ENCODE peak calls at places on chromosome 14, in eight cellular contexts. One of them, this sample, is unnamed.

GRCh38 chr14:59627011-59627520 is 50.5 kb upstream of the CCDC175 start:
- DNase-seq in iPS DF 6.9: no peak
- DNase-seq in PC-3: no peak
- DNase-seq in upper lobe of right lung: no peak
- DNase-seq in neuronal stem cell: no peak
- DNase-seq in thoracic aorta: no peak
- DNase-seq in pancreas: no peak
- DNase-seq in lower lobe of right lung: no peak
- DNase-seq in this sample: no peak

GRCh38 chr14:70149766-70150165 is 39.0 kb downstream of the SLC8A3 start:
- DNase-seq in iPS DF 6.9: no peak
- DNase-seq in PC-3: no peak
- DNase-seq in upper lobe of right lung: no peak
- DNase-seq in neuronal stem cell: no peak
- DNase-seq in thoracic aorta: no peak
- DNase-seq in pancreas: no peak
- DNase-seq in lower lobe of right lung: no peak
- DNase-seq in this sample: no peak

GRCh38 chr14:31881531-31882310 is 195.4 kb upstream of the ARHGAP5 start:
- DNase-seq in iPS DF 6.9: no peak
- DNase-seq in PC-3: peak; percentile 15
- DNase-seq in upper lobe of right lung: no peak
- DNase-seq in neuronal stem cell: no peak
- DNase-seq in thoracic aorta: no peak
- DNase-seq in pancreas: no peak
- DNase-seq in lower lobe of right lung: no peak
- DNase-seq in this sample: no peak

GRCh38 chr14:77843155-77843554 is 43.2 kb downstream of the ADCK1 start:
- DNase-seq in iPS DF 6.9: no peak
- DNase-seq in PC-3: no peak
- DNase-seq in upper lobe of right lung: no peak
- DNase-seq in neuronal stem cell: no peak
- DNase-seq in thoracic aorta: no peak
- DNase-seq in pancreas: no peak
- DNase-seq in lower lobe of right lung: no peak
- DNase-seq in this sample: no peak

GRCh38 chr14:67623114-67623513 is 3.4 kb downstream of the ARG2 start:
- DNase-seq in iPS DF 6.9: no peak
- DNase-seq in PC-3: peak; percentile 57
- DNase-seq in upper lobe of right lung: no peak
- DNase-seq in neuronal stem cell: no peak
- DNase-seq in thoracic aorta: no peak
- DNase-seq in pancreas: no peak
- DNase-seq in lower lobe of right lung: no peak
- DNase-seq in this sample: no peak

GRCh38 chr14:89440997-89441909 is 24.2 kb upstream of the FOXN3 start:
- DNase-seq in iPS DF 6.9: peak; percentile 88
- DNase-seq in PC-3: no peak
- DNase-seq in upper lobe of right lung: no peak
- DNase-seq in neuronal stem cell: no peak
- DNase-seq in thoracic aorta: no peak
- DNase-seq in pancreas: no peak
- DNase-seq in lower lobe of right lung: no peak
- DNase-seq in this sample: no peak

GRCh38 chr14:22388669-22389625 is 200.1 kb downstream of the DAD1 start:
- DNase-seq in iPS DF 6.9: no peak
- DNase-seq in PC-3: peak; percentile 57
- DNase-seq in upper lobe of right lung: no peak
- DNase-seq in neuronal stem cell: no peak
- DNase-seq in thoracic aorta: no peak
- DNase-seq in pancreas: no peak
- DNase-seq in lower lobe of right lung: no peak
- DNase-seq in this sample: no peak

GRCh38 chr14:105173901-105174894 is 5.6 kb upstream of the JAG2 start:
- DNase-seq in iPS DF 6.9: no peak
- DNase-seq in PC-3: no peak
- DNase-seq in upper lobe of right lung: no peak
- DNase-seq in neuronal stem cell: no peak
- DNase-seq in thoracic aorta: no peak
- DNase-seq in pancreas: no peak
- DNase-seq in lower lobe of right lung: no peak
- DNase-seq in this sample: no peak

GRCh38 chr14:71344506-71344905 is 437.2 kb downstream of the PCNX1 start:
- DNase-seq in iPS DF 6.9: no peak
- DNase-seq in PC-3: no peak
- DNase-seq in upper lobe of right lung: no peak
- DNase-seq in neuronal stem cell: no peak
- DNase-seq in thoracic aorta: no peak
- DNase-seq in pancreas: no peak
- DNase-seq in lower lobe of right lung: no peak
- DNase-seq in this sample: no peak

GRCh38 chr14:73740921-73741326 is 26.7 kb upstream of the PNMA1 start:
- DNase-seq in iPS DF 6.9: no peak
- DNase-seq in PC-3: peak; percentile 91
- DNase-seq in upper lobe of right lung: peak; percentile 90
- DNase-seq in neuronal stem cell: no peak
- DNase-seq in thoracic aorta: no peak
- DNase-seq in pancreas: no peak
- DNase-seq in lower lobe of right lung: peak; percentile 89
- DNase-seq in this sample: peak; percentile 77

GRCh38 chr14:74488788-74489397 is 4.2 kb downstream of the NPC2 start:
- DNase-seq in iPS DF 6.9: no peak
- DNase-seq in PC-3: peak; percentile 93
- DNase-seq in upper lobe of right lung: no peak
- DNase-seq in neuronal stem cell: no peak
- DNase-seq in thoracic aorta: no peak
- DNase-seq in pancreas: no peak
- DNase-seq in lower lobe of right lung: no peak
- DNase-seq in this sample: no peak

GRCh38 chr14:20327005-20327869 is 5.8 kb downstream of the CCNB1IP1 start:
- DNase-seq in iPS DF 6.9: no peak
- DNase-seq in PC-3: peak; percentile 81
- DNase-seq in upper lobe of right lung: no peak
- DNase-seq in neuronal stem cell: peak; percentile 45
- DNase-seq in thoracic aorta: no peak
- DNase-seq in pancreas: no peak
- DNase-seq in lower lobe of right lung: no peak
- DNase-seq in this sample: peak; percentile 42

GRCh38 chr14:78566017-78566858 is 396.1 kb downstream of the NRXN3 start:
- DNase-seq in iPS DF 6.9: peak; percentile 78
- DNase-seq in PC-3: peak; percentile 81
- DNase-seq in upper lobe of right lung: peak; percentile 74
- DNase-seq in neuronal stem cell: peak; percentile 80
- DNase-seq in thoracic aorta: peak; percentile 33
- DNase-seq in pancreas: peak; percentile 80
- DNase-seq in lower lobe of right lung: peak; percentile 63
- DNase-seq in this sample: peak; percentile 84

GRCh38 chr14:20468773-20469241 is 399 bp upstream of the PNP start:
- DNase-seq in iPS DF 6.9: no peak
- DNase-seq in PC-3: no peak
- DNase-seq in upper lobe of right lung: peak; percentile 68
- DNase-seq in neuronal stem cell: no peak
- DNase-seq in thoracic aorta: no peak
- DNase-seq in pancreas: no peak
- DNase-seq in lower lobe of right lung: peak; percentile 58
- DNase-seq in this sample: no peak

GRCh38 chr14:82385043-82385442 is 851.4 kb upstream of the SEL1L start:
- DNase-seq in iPS DF 6.9: no peak
- DNase-seq in PC-3: peak; percentile 28
- DNase-seq in upper lobe of right lung: no peak
- DNase-seq in neuronal stem cell: no peak
- DNase-seq in thoracic aorta: no peak
- DNase-seq in pancreas: no peak
- DNase-seq in lower lobe of right lung: no peak
- DNase-seq in this sample: no peak

GRCh38 chr14:99171396-99171795 is 100.6 kb downstream of the BCL11B start:
- DNase-seq in iPS DF 6.9: no peak
- DNase-seq in PC-3: no peak
- DNase-seq in upper lobe of right lung: no peak
- DNase-seq in neuronal stem cell: no peak
- DNase-seq in thoracic aorta: no peak
- DNase-seq in pancreas: no peak
- DNase-seq in lower lobe of right lung: no peak
- DNase-seq in this sample: no peak

GRCh38 chr14:99982449-99983250 is 82.6 kb upstream of the EVL start:
- DNase-seq in iPS DF 6.9: peak; percentile 54
- DNase-seq in PC-3: peak; percentile 71
- DNase-seq in upper lobe of right lung: no peak
- DNase-seq in neuronal stem cell: peak; percentile 54
- DNase-seq in thoracic aorta: no peak
- DNase-seq in pancreas: no peak
- DNase-seq in lower lobe of right lung: no peak
- DNase-seq in this sample: peak; percentile 57

GRCh38 chr14:104703269-104703668 is 13.9 kb downstream of the INF2 start:
- DNase-seq in iPS DF 6.9: no peak
- DNase-seq in PC-3: no peak
- DNase-seq in upper lobe of right lung: no peak
- DNase-seq in neuronal stem cell: no peak
- DNase-seq in thoracic aorta: no peak
- DNase-seq in pancreas: no peak
- DNase-seq in lower lobe of right lung: no peak
- DNase-seq in this sample: no peak

DNA sequence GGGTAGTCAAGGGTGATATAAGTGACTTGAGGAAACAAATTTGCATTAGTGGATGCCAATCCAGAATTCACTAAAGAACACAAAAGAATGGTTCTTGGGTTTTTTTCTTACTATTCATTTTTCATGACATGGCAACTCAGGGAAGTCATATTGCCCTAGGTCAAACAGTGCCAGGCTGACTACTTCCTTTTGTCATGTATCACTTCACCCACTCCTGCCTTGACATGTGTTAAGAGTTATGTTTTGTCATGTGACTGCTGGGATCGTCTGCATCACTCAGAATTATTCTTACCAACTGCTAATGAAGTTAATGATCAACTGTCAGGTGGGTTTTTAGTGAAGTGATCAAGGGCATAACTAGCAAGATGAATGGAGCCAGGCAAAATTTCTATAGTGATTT is 74.2 kb downstream of the PRORP start:
- DNase-seq in iPS DF 6.9: no peak
- DNase-seq in PC-3: no peak
- DNase-seq in upper lobe of right lung: no peak
- DNase-seq in neuronal stem cell: no peak
- DNase-seq in thoracic aorta: no peak
- DNase-seq in pancreas: no peak
- DNase-seq in lower lobe of right lung: no peak
- DNase-seq in this sample: no peak
- H3K27ac ChIP-seq in iPS DF 6.9: no peak overlapping the region
- H3K27ac ChIP-seq in PC-3: peak overlapping the region; percentile 27
- H3K27ac ChIP-seq in upper lobe of right lung: no peak overlapping the region
- H3K27ac ChIP-seq in neuronal stem cell: no peak overlapping the region
- H3K27ac ChIP-seq in thoracic aorta: no peak overlapping the region
- H3K27ac ChIP-seq in pancreas: no peak overlapping the region
- H3K27ac ChIP-seq in lower lobe of right lung: no peak overlapping the region
- H3K27ac ChIP-seq in this sample: no peak overlapping the region

DNA sequence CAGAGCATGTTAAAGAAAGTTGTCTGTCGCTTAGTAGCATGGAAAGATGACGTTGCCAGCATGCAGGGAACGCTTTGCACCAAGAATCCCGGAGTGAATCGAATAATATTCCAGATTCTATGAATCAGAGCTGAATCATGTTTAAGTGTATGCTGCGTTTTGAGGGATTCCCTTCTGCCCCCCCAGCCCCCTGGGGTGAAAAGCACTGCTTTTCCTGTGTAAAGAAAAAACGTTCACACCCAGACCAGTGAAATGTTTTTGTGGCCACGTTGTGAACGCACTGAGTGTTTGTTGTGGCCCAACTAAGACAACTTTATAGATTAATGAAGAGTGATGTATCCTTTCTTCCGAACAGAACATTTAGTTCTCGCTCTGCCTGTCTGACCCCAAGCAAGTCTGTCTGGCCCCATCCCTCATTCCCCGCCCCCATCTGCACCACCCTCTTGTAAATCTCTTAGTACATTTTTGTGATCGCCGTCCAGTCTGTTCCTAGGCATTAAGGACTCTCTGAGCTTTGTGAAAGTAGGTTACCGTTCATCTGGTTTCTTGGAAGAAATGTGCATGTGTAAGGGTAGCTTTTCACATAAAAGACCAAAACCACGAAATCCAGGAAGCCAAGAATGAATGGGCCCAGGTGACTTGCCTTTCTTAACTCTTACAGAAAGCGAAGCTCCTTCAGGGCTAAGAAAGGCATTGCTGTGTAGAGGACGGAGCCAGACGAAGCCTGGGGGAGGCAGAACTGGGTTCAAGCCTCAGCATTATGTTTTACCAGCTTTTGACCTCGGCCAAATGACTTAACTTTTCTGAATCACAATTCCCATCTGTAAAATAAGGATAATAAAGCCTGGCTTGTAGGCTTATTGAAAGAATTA is 103.1 kb downstream of the SAMD4A start:
- DNase-seq in iPS DF 6.9: no peak
- DNase-seq in PC-3: peak; percentile 99
- DNase-seq in upper lobe of right lung: no peak
- DNase-seq in neuronal stem cell: no peak
- DNase-seq in thoracic aorta: no peak
- DNase-seq in pancreas: no peak
- DNase-seq in lower lobe of right lung: no peak
- DNase-seq in this sample: no peak
- H3K4me3 ChIP-seq in iPS DF 6.9: no peak overlapping the region
- H3K4me3 ChIP-seq in PC-3: peak overlapping the region; percentile 34
- H3K4me3 ChIP-seq in upper lobe of right lung: no peak overlapping the region
- H3K4me3 ChIP-seq in neuronal stem cell: no peak overlapping the region
- H3K4me3 ChIP-seq in thoracic aorta: no peak overlapping the region
- H3K4me3 ChIP-seq in pancreas: no peak overlapping the region
- H3K4me3 ChIP-seq in lower lobe of right lung: no peak overlapping the region
- H3K4me3 ChIP-seq in this sample: no peak overlapping the region

DNA sequence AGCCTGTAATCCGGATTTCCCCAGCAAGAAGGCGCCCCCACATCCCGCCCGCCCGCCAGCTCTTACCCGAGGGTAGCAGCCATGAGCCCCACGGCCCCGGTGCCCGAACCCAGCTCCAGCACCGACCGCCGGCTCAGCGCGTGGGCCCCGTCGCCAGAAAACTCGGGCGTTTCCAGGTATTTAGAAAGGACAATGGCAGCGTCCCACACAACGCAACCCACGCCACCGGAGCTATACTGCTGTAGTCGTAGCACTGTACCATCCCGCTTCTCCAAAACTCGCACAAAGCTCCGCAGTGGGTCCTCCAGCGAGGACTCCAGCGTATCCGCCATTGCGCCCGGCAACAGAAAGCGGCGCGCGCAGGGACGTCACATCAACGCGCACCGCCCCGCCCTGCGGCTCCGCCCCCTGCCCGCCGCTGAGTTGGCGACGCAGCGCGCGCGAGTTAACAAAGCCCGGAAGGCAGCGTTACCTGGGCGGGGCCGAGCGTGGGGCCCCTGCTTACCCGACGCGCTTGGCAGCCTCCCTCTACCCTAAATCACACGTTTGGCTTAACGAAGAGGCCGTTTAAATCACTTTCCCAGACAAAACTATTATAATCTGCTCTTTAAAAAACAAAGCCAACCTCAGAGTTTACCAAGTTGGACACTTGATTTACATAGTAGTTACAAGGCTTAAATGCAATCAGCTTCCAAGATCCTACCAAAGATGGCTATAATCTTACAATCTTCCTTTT is at the start of gene VCPKMT:
- DNase-seq in iPS DF 6.9: peak; percentile 75
- DNase-seq in PC-3: peak; percentile 96
- DNase-seq in upper lobe of right lung: peak; percentile 97
- DNase-seq in neuronal stem cell: peak; percentile 87
- DNase-seq in thoracic aorta: peak; percentile 80
- DNase-seq in pancreas: peak; percentile 96
- DNase-seq in lower lobe of right lung: peak; percentile 97
- DNase-seq in this sample: peak; percentile 95
- H3K36me3 ChIP-seq in iPS DF 6.9: peaks cover 7% of the 10 kb centered on the region
- H3K36me3 ChIP-seq in PC-3: peaks cover 32% of the 10 kb centered on the region
- H3K36me3 ChIP-seq in upper lobe of right lung: peaks cover 53% of the 10 kb centered on the region
- H3K36me3 ChIP-seq in neuronal stem cell: peaks cover 59% of the 10 kb centered on the region
- H3K36me3 ChIP-seq in thoracic aorta: peaks cover 28% of the 10 kb centered on the region
- H3K36me3 ChIP-seq in pancreas: no peaks in the 10 kb centered on the region
- H3K36me3 ChIP-seq in lower lobe of right lung: peaks cover 45% of the 10 kb centered on the region
- H3K36me3 ChIP-seq in this sample: no peaks in the 10 kb centered on the region

GRCh38 chr14:92684801-92685560 is 63.4 kb downstream of the LGMN start:
- DNase-seq in iPS DF 6.9: no peak
- DNase-seq in PC-3: no peak
- DNase-seq in upper lobe of right lung: peak; percentile 68
- DNase-seq in neuronal stem cell: no peak
- DNase-seq in thoracic aorta: no peak
- DNase-seq in pancreas: no peak
- DNase-seq in lower lobe of right lung: no peak
- DNase-seq in this sample: no peak
- H3K27ac ChIP-seq in iPS DF 6.9: no peak overlapping the region
- H3K27ac ChIP-seq in PC-3: no peak overlapping the region
- H3K27ac ChIP-seq in upper lobe of right lung: no peak overlapping the region
- H3K27ac ChIP-seq in neuronal stem cell: no peak overlapping the region
- H3K27ac ChIP-seq in thoracic aorta: no peak overlapping the region
- H3K27ac ChIP-seq in pancreas: no peak overlapping the region
- H3K27ac ChIP-seq in lower lobe of right lung: no peak overlapping the region
- H3K27ac ChIP-seq in this sample: no peak overlapping the region

This sample was measured in adrenal gland.